ENCODE peak calls at places on chromosomes 1 and 21, in nine cellular contexts. G is activated CD8-positive, alpha-beta memory T cell treated with anti-CD3 and anti-CD28 coated beads, Interleukin-2, amount 10 ng/mL, durations not matched to agents 7 days and 5 days; Z is cardiac fibroblast; Y is NCI-H146; E is HS-5; C is RPMI8226; X is fibroblast of lung; K is activated CD8-positive, alpha-beta T cell treated with anti-CD3 and anti-CD28 coated beads, Interleukin-2, amount 10 ng/mL, durations not matched to agents 7 days and 5 days; D is stimulated activated CD4-positive, alpha-beta T cell treated with anti-CD3 and anti-CD28 coated beads, Interleukin-4, amount 100 ng/mL, for 4 hours. Q is an unnamed sample.
A peak's percentile ranks its signal among the peaks of the same experiment; 100 is the strongest.

GRCh38 chr1:223201967-223202366 is 58.9 kb upstream of the TLR5 start:
- DNase-seq in G (no peak), Z (no peak), Y (no peak), E (no peak), C (peak; percentile 45), X (no peak), K (no peak), D (no peak), Q (no peak)

GRCh38 chr1:47663286-47663685 is 225.4 kb downstream of the FOXD2 start:
- DNase-seq in G (peak; percentile 67), Z (no peak), Y (no peak), E (no peak), C (no peak), X (no peak), K (no peak), D (no peak), Q (no peak)

GRCh38 chr1:19357299-19357698 is 45.2 kb downstream of the SLC66A1 start:
- DNase-seq in G (no peak), Z (no peak), Y (no peak), E (no peak), C (no peak), X (no peak), K (no peak), D (no peak), Q (no peak)

GRCh38 chr1:213123087-213123486 is 72.0 kb downstream of the RPS6KC1 start:
- DNase-seq in G (no peak), Z (no peak), Y (no peak), E (no peak), C (no peak), X (no peak), K (no peak), D (no peak), Q (no peak)

GRCh38 chr1:44327679-44328491 is 27.2 kb downstream of the ERI3 start:
- DNase-seq in G (no peak), Z (peak; percentile 100), Y (peak; percentile 89), E (peak; percentile 100), C (peak; percentile 18), X (peak; percentile 99), K (no peak), D (no peak), Q (no peak)

GRCh38 chr21:39602076-39602689 is 10.6 kb upstream of the B3GALT5 start:
- DNase-seq in G (no peak), Z (no peak), Y (no peak), E (no peak), C (no peak), X (no peak), K (no peak), D (no peak), Q (no peak)

GRCh38 chr1:7284839-7285435 is 486.2 kb upstream of the VAMP3 start:
- DNase-seq in G (no peak), Z (peak; percentile 25), Y (peak; percentile 17), E (no peak), C (no peak), X (no peak), K (no peak), D (no peak), Q (no peak)

GRCh38 chr1:243420968-243421675 is 165.3 kb downstream of the SDCCAG8 start:
- DNase-seq in G (no peak), Z (peak; percentile 3), Y (no peak), E (no peak), C (no peak), X (no peak), K (no peak), D (no peak), Q (no peak)

GRCh38 chr1:46991083-46991923 is 32.2 kb upstream of the CYP4X1 start:
- DNase-seq in G (no peak), Z (no peak), Y (no peak), E (no peak), C (peak; percentile 7), X (no peak), K (no peak), D (no peak), Q (no peak)

GRCh38 chr1:207925210-207925609 is 14.3 kb upstream of the CD34 start:
- DNase-seq in G (no peak), Z (no peak), Y (peak; percentile 13), E (no peak), C (no peak), X (peak; percentile 21), K (no peak), D (no peak), Q (no peak)

GRCh38 chr1:212612251-212612961 is 3.8 kb downstream of the ATF3 start:
- DNase-seq in G (no peak), Z (peak; percentile 32), Y (no peak), E (no peak), C (no peak), X (no peak), K (no peak), D (no peak), Q (no peak)

GRCh38 chr1:244256086-244256485 is 195.6 kb downstream of the ADSS2 start:
- DNase-seq in G (no peak), Z (no peak), Y (no peak), E (no peak), C (no peak), X (no peak), K (no peak), D (no peak), Q (no peak)

GRCh38 chr1:55309053-55309452 is 93.9 kb upstream of the USP24 start:
- DNase-seq in G (no peak), Z (peak; percentile 31), Y (no peak), E (no peak), C (no peak), X (peak; percentile 97), K (no peak), D (no peak), Q (no peak)

GRCh38 chr1:200923607-200924006 is 28.9 kb downstream of the INAVA start:
- DNase-seq in G (no peak), Z (peak; percentile 25), Y (no peak), E (peak; percentile 13), C (no peak), X (no peak), K (no peak), D (no peak), Q (no peak)

GRCh38 chr1:10299174-10299573 is 88.8 kb downstream of the KIF1B start:
- DNase-seq in G (no peak), Z (no peak), Y (no peak), E (no peak), C (no peak), X (no peak), K (no peak), D (no peak), Q (no peak)

GRCh38 chr1:99239690-99240089 is 24.6 kb upstream of the PLPPR4 start:
- DNase-seq in G (no peak), Z (no peak), Y (peak; percentile 7), E (no peak), C (no peak), X (no peak), K (no peak), D (no peak), Q (no peak)

GRCh38 chr21:32921632-32922230 is 104.0 kb upstream of the OLIG2 start:
- DNase-seq in G (no peak), Z (peak; percentile 21), Y (no peak), E (no peak), C (peak; percentile 43), X (peak; percentile 6), K (peak; percentile 45), D (peak; percentile 16), Q (no peak)

GRCh38 chr1:55877440-55878232 is 662.5 kb upstream of the USP24 start:
- DNase-seq in G (no peak), Z (no peak), Y (no peak), E (no peak), C (no peak), X (peak; percentile 30), K (no peak), D (no peak), Q (no peak)

GRCh38 chr1:119001181-119002018 is 13.3 kb upstream of the TBX15 start:
- DNase-seq in G (peak; percentile 15), Z (peak; percentile 59), Y (no peak), E (no peak), C (no peak), X (no peak), K (no peak), D (no peak), Q (no peak)

GRCh38 chr1:223315660-223316059 is 48.3 kb downstream of the SUSD4 start:
- DNase-seq in G (no peak), Z (no peak), Y (no peak), E (no peak), C (no peak), X (no peak), K (no peak), D (no peak), Q (no peak)

GRCh38 chr1:54571803-54572202 is 23.8 kb downstream of the ACOT11 start:
- DNase-seq in G (no peak), Z (peak; percentile 25), Y (no peak), E (no peak), C (no peak), X (no peak), K (no peak), D (no peak), Q (no peak)

Q was measured in stimulated activated naive B cell treated with anti-CD40 and anti-IgM and Interleukin-4, amounts not matched to agents 10 μg/mL and 1 μg/mL and 100 μg/mL, for 72 hours.